ENCODE peak calls at places on chromosomes 4 and X, in four cellular contexts. One of them, this sample, is unnamed.

GRCh38 chr4:34417160-34417559 is 1827.2 kb downstream of the ARAP2 start:
- DNase-seq in trophoblast cell: no peak
- DNase-seq in neuronal stem cell: no peak
- DNase-seq in H1: no peak
- DNase-seq in this sample: no peak

GRCh38 chr4:136754810-136755530 is 777.3 kb downstream of the PCDH18 start:
- DNase-seq in trophoblast cell: no peak
- DNase-seq in neuronal stem cell: no peak
- DNase-seq in H1: no peak
- DNase-seq in this sample: peak; percentile 39

GRCh38 chr4:176189891-176190795 is 5.2 kb downstream of the SPATA4 start:
- DNase-seq in trophoblast cell: peak; percentile 48
- DNase-seq in neuronal stem cell: no peak
- DNase-seq in H1: no peak
- DNase-seq in this sample: peak; percentile 49

GRCh38 chr4:13240066-13240465 is 244.1 kb downstream of the RAB28 start:
- DNase-seq in trophoblast cell: no peak
- DNase-seq in neuronal stem cell: no peak
- DNase-seq in H1: no peak
- DNase-seq in this sample: no peak

GRCh38 chr4:140150886-140151699 is 2.9 kb downstream of the MAML3 start:
- DNase-seq in trophoblast cell: peak; percentile 83
- DNase-seq in neuronal stem cell: peak; percentile 91
- DNase-seq in H1: peak; percentile 78
- DNase-seq in this sample: peak; percentile 97

GRCh38 chr4:19438228-19438627 is 813.5 kb upstream of the SLIT2 start:
- DNase-seq in trophoblast cell: no peak
- DNase-seq in neuronal stem cell: no peak
- DNase-seq in H1: no peak
- DNase-seq in this sample: peak; percentile 84

GRCh38 chr4:101283436-101283835 is 63.9 kb downstream of the PPP3CA start:
- DNase-seq in trophoblast cell: no peak
- DNase-seq in neuronal stem cell: no peak
- DNase-seq in H1: no peak
- DNase-seq in this sample: no peak

GRCh38 chr4:57119054-57119651 is 9.0 kb upstream of the IGFBP7 start:
- DNase-seq in trophoblast cell: no peak
- DNase-seq in neuronal stem cell: no peak
- DNase-seq in H1: no peak
- DNase-seq in this sample: peak; percentile 96

GRCh38 chrX:134294548-134294947 is 57.6 kb downstream of the CCDC160 start:
- DNase-seq in trophoblast cell: no peak
- DNase-seq in neuronal stem cell: no peak
- DNase-seq in H1: no peak
- DNase-seq in this sample: peak; percentile 2

GRCh38 chrX:102959471-102959870 is 22.4 kb downstream of the RAB40AL start:
- DNase-seq in trophoblast cell: no peak
- DNase-seq in neuronal stem cell: no peak
- DNase-seq in H1: no peak
- DNase-seq in this sample: peak; percentile 65

GRCh38 chr4:13989496-13989895 is 362.0 kb upstream of the BOD1L1 start:
- DNase-seq in trophoblast cell: no peak
- DNase-seq in neuronal stem cell: no peak
- DNase-seq in H1: no peak
- DNase-seq in this sample: no peak

GRCh38 chrX:22043872-22044271 is 11.7 kb downstream of the PHEX start:
- DNase-seq in trophoblast cell: no peak
- DNase-seq in neuronal stem cell: no peak
- DNase-seq in H1: no peak
- DNase-seq in this sample: no peak

GRCh38 chrX:15472523-15472922 is 20.6 kb downstream of the PIR start:
- DNase-seq in trophoblast cell: no peak
- DNase-seq in neuronal stem cell: no peak
- DNase-seq in H1: no peak
- DNase-seq in this sample: no peak

GRCh38 chr4:38150766-38151165 is 190.6 kb downstream of the PTTG2 start:
- DNase-seq in trophoblast cell: no peak
- DNase-seq in neuronal stem cell: no peak
- DNase-seq in H1: no peak
- DNase-seq in this sample: peak; percentile 93

GRCh38 chr4:176498857-176499256 is 179.1 kb downstream of the SPCS3 start:
- DNase-seq in trophoblast cell: no peak
- DNase-seq in neuronal stem cell: no peak
- DNase-seq in H1: no peak
- DNase-seq in this sample: peak; percentile 66

GRCh38 chr4:85514783-85515182 is 39.8 kb downstream of the ARHGAP24 start:
- DNase-seq in trophoblast cell: no peak
- DNase-seq in neuronal stem cell: no peak
- DNase-seq in H1: no peak
- DNase-seq in this sample: no peak

GRCh38 chr4:102871772-102872171 is 3.0 kb downstream of the CISD2 start:
- DNase-seq in trophoblast cell: no peak
- DNase-seq in neuronal stem cell: no peak
- DNase-seq in H1: no peak
- DNase-seq in this sample: no peak

GRCh38 chr4:105474110-105474518 is 252 bp upstream of the PPA2 start:
- DNase-seq in trophoblast cell: no peak
- DNase-seq in neuronal stem cell: no peak
- DNase-seq in H1: no peak
- DNase-seq in this sample: peak; percentile 77

GRCh38 chrX:150664290-150664689 is 28.9 kb upstream of the MTMR1 start:
- DNase-seq in trophoblast cell: no peak
- DNase-seq in neuronal stem cell: no peak
- DNase-seq in H1: no peak
- DNase-seq in this sample: no peak

GRCh38 chrX:110316351-110317078 is 1.4 kb downstream of the AMMECR1 start:
- DNase-seq in trophoblast cell: no peak
- DNase-seq in neuronal stem cell: no peak
- DNase-seq in H1: no peak
- DNase-seq in this sample: no peak

GRCh38 chrX:124033821-124034220 is 72.3 kb downstream of the STAG2 start:
- DNase-seq in trophoblast cell: no peak
- DNase-seq in neuronal stem cell: no peak
- DNase-seq in H1: no peak
- DNase-seq in this sample: peak; percentile 61

GRCh38 chr4:44425614-44426208 is 22.9 kb downstream of the KCTD8 start:
- DNase-seq in trophoblast cell: no peak
- DNase-seq in neuronal stem cell: peak; percentile 23
- DNase-seq in H1: no peak
- DNase-seq in this sample: peak; percentile 2

GRCh38 chrX:134938682-134939081 is 52.1 kb upstream of the SMIM10 start:
- DNase-seq in trophoblast cell: no peak
- DNase-seq in neuronal stem cell: no peak
- DNase-seq in H1: no peak
- DNase-seq in this sample: no peak

GRCh38 chr4:153480704-153481103 is 14.5 kb downstream of the TMEM131L start:
- DNase-seq in trophoblast cell: no peak
- DNase-seq in neuronal stem cell: no peak
- DNase-seq in H1: no peak
- DNase-seq in this sample: no peak

GRCh38 chr4:8316911-8317351 is 47.4 kb downstream of the HTRA3 start:
- DNase-seq in trophoblast cell: no peak
- DNase-seq in neuronal stem cell: no peak
- DNase-seq in H1: no peak
- DNase-seq in this sample: no peak

DNA sequence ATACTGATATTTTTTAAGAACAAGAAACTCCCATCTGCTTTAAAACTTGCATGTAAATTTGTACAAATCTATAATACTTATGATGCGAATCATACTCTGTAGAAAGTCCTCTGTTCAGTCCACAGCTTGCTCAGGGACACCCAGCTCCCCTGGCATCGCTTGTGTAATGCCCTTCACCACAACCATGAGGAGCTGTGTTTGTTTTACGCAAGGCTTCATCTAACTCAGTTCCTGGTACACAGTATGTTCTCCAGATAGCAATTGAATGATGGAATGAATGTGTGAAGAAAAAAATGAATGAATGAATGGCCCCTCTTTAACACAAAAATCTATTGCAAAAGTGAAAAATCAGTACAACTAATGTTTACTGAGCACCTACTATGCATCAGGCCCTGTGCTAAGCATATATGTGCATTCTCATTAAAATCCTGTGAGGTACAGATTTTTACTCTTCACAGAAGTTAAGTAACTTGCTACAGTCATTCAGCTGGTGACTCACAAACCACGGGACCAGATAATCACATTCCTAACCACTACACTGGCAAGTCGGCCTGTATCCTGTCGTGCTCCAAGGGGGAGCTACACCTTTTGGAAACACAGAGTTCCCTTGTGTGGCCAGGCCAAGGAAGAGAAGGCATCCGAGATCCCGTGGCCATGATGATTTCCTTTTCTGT is 58.7 kb upstream of the KDR start:
- DNase-seq in trophoblast cell: peak; percentile 50
- DNase-seq in neuronal stem cell: no peak
- DNase-seq in H1: no peak
- DNase-seq in this sample: peak; percentile 97
- H3K4ac ChIP-seq in trophoblast cell: no peak overlapping the region
- H3K4ac ChIP-seq in neuronal stem cell: no peak overlapping the region
- H3K4ac ChIP-seq in H1: no peak overlapping the region
- H3K4ac ChIP-seq in this sample: peak overlapping the region; percentile 74

GRCh38 chr4:166324321-166324720 is 451.3 kb downstream of the TLL1 start:
- DNase-seq in trophoblast cell: peak; percentile 5
- DNase-seq in neuronal stem cell: peak; percentile 5
- DNase-seq in H1: no peak
- DNase-seq in this sample: no peak
- H3K4me3 ChIP-seq in trophoblast cell: no peak overlapping the region
- H3K4me3 ChIP-seq in neuronal stem cell: no peak overlapping the region
- H3K4me3 ChIP-seq in H1: no peak overlapping the region
- H3K4me3 ChIP-seq in this sample: no peak overlapping the region

GRCh38 chr4:6716018-6716911 is at the start of gene BLOC1S4:
- DNase-seq in trophoblast cell: peak; percentile 88
- DNase-seq in neuronal stem cell: peak; percentile 93
- DNase-seq in H1: peak; percentile 70
- DNase-seq in this sample: peak; percentile 92
- H3K4ac ChIP-seq in trophoblast cell: peak within 1 kb of the TSS; percentile 97
- H3K4ac ChIP-seq in neuronal stem cell: peak within 1 kb of the TSS; percentile 94
- H3K4ac ChIP-seq in H1: peak within 1 kb of the TSS; percentile 64
- H3K4ac ChIP-seq in this sample: peak within 1 kb of the TSS; percentile 79

GRCh38 chr4:39469429-39470077 is 10.7 kb downstream of the LIAS start:
- DNase-seq in trophoblast cell: peak; percentile 80
- DNase-seq in neuronal stem cell: peak; percentile 43
- DNase-seq in H1: no peak
- DNase-seq in this sample: peak; percentile 87
- H3K4me3 ChIP-seq in trophoblast cell: no peak overlapping the region
- H3K4me3 ChIP-seq in neuronal stem cell: no peak overlapping the region
- H3K4me3 ChIP-seq in H1: no peak overlapping the region
- H3K4me3 ChIP-seq in this sample: no peak overlapping the region

GRCh38 chr4:147830102-147830463 is 98.2 kb downstream of the ARHGAP10 start:
- DNase-seq in trophoblast cell: peak; percentile 13
- DNase-seq in neuronal stem cell: no peak
- DNase-seq in H1: no peak
- DNase-seq in this sample: no peak
- H3K4ac ChIP-seq in trophoblast cell: peak overlapping the region; percentile 19
- H3K4ac ChIP-seq in neuronal stem cell: no peak overlapping the region
- H3K4ac ChIP-seq in H1: no peak overlapping the region
- H3K4ac ChIP-seq in this sample: peak overlapping the region; percentile 52

GRCh38 chr4:187995322-187996207 is at the start of gene ZFP42:
- DNase-seq in trophoblast cell: no peak
- DNase-seq in neuronal stem cell: no peak
- DNase-seq in H1: peak; percentile 85
- DNase-seq in this sample: no peak
- H3K4me3 ChIP-seq in trophoblast cell: peak within 1 kb of the TSS; percentile 81
- H3K4me3 ChIP-seq in neuronal stem cell: no peak within 1 kb of the TSS
- H3K4me3 ChIP-seq in H1: peak within 1 kb of the TSS; percentile 98
- H3K4me3 ChIP-seq in this sample: no peak within 1 kb of the TSS

DNA sequence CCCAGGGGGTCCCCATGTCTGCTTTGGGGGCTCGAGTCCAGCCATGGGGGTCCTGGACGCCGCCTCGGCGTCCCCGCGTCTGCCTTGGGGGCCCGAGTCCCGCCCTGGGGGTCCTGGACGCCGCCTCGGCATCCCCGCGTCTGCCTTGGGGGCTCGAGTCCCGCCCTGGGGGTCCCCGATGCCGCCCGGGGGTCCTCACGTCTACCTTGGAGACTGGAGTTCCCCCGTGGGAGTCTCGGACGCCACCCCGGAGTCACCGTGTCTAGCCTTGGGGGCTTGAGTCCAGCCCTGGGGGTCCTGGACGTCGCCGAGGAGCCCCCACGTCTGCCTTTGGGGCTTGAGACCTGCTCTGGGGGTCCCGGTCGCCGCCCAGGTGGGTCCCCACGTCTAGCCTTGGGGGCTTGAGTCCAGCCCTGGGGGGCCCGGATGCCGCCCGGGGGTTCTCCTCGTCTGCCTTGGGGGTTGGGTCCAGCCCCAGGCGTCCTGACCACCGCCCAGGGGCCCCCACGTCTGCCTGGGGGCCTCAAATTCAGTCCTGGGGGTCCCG is 1.1 kb upstream of the GTPBP6 start:
- DNase-seq in trophoblast cell: no peak
- DNase-seq in neuronal stem cell: no peak
- DNase-seq in H1: no peak
- DNase-seq in this sample: no peak
- H3K4ac ChIP-seq in trophoblast cell: peak overlapping the region; percentile 100
- H3K4ac ChIP-seq in neuronal stem cell: peak overlapping the region; percentile 66
- H3K4ac ChIP-seq in H1: no peak overlapping the region
- H3K4ac ChIP-seq in this sample: peak overlapping the region; percentile 84

This sample was measured in IMR-90.